ENCODE peak calls at places on chromosomes 3 and 15, in four cellular contexts. P is endothelial cell of umbilical vein, I is suprapubic skin, B is spleen. E is an unnamed sample. For H3K4me1, the result is how much of the 10 kb centered on the place peaks cover.

GRCh38 chr15:98866503-98866902 is 141.1 kb downstream of the PGPEP1L start:
- DNase-seq in P (peak), I (no peak), B (no peak), E (no peak)

GRCh38 chr3:59771760-59772159 is 721.9 kb upstream of the CFAP20DC start:
- DNase-seq in P (no peak), I (no peak), B (no peak), E (no peak)

GRCh38 chr3:194527726-194528125 is 40.9 kb upstream of the ATP13A3 start:
- DNase-seq in P (no peak), I (no peak), B (no peak), E (no peak)

GRCh38 chr3:5606884-5607472 is 419.5 kb downstream of the EDEM1 start:
- DNase-seq in P (no peak), I (no peak), B (no peak), E (no peak)

GRCh38 chr15:61598655-61599054 is 369.6 kb upstream of the RORA start:
- DNase-seq in P (no peak), I (no peak), B (no peak), E (no peak)

GRCh38 chr3:122681294-122682015 is 816 bp downstream of the PARP14 start:
- DNase-seq in P (peak), I (no peak), B (peak), E (no peak)

GRCh38 chr3:109023656-109024254 is 70.1 kb upstream of the GUCA1C start:
- DNase-seq in P (peak), I (no peak), B (no peak), E (no peak)

GRCh38 chr3:154889227-154889634 is 190.9 kb upstream of the MME start:
- DNase-seq in P (no peak), I (no peak), B (peak), E (no peak)

GRCh38 chr3:23333633-23334032 is 130.5 kb downstream of the UBE2E2 start:
- DNase-seq in P (no peak), I (no peak), B (no peak), E (no peak)

GRCh38 chr3:24684506-24685023 is 189.9 kb upstream of the THRB start:
- DNase-seq in P (no peak), I (no peak), B (no peak), E (no peak)

GRCh38 chr3:43366880-43367279 is 80.5 kb downstream of the SNRK start:
- DNase-seq in P (no peak), I (no peak), B (no peak), E (no peak)

GRCh38 chr15:33766329-33766728 is 202.0 kb upstream of the CHRM5 start:
- DNase-seq in P (no peak), I (no peak), B (no peak), E (no peak)

GRCh38 chr15:35374661-35375060 is 171.3 kb downstream of the DPH6 start:
- DNase-seq in P (no peak), I (no peak), B (no peak), E (no peak)

GRCh38 chr3:123027292-123028232 is at the start of gene SEMA5B:
- DNase-seq in P (peak), I (no peak), B (peak), E (no peak)

GRCh38 chr3:126941721-126942270 is 41.1 kb upstream of the PLXNA1 start:
- DNase-seq in P (no peak), I (no peak), B (peak), E (peak)

GRCh38 chr3:168467085-168467714 is 371.5 kb upstream of the GOLIM4 start:
- DNase-seq in P (peak), I (no peak), B (no peak), E (no peak)

GRCh38 chr3:6654670-6655069 is 206.2 kb upstream of the GRM7 start:
- DNase-seq in P (no peak), I (no peak), B (no peak), E (no peak)

GRCh38 chr3:16770021-16770420 is 114.7 kb upstream of the PLCL2 start:
- DNase-seq in P (no peak), I (no peak), B (no peak), E (no peak)

GRCh38 chr3:77203876-77204275 is 164.0 kb downstream of the ROBO2 start:
- DNase-seq in P (no peak), I (no peak), B (no peak), E (no peak)

GRCh38 chr3:106342386-106342785 is 473.6 kb upstream of the CBLB start:
- DNase-seq in P (no peak), I (no peak), B (no peak), E (no peak)

GRCh38 chr3:121651684-121652083 is 9.0 kb downstream of the HCLS1 start:
- DNase-seq in P (peak), I (no peak), B (no peak), E (no peak)

GRCh38 chr15:79172801-79173460 is 82.4 kb upstream of the RASGRF1 start:
- DNase-seq in P (no peak), I (peak), B (no peak), E (no peak)

GRCh38 chr15:85171736-85172135 is 190.1 kb downstream of the PDE8A start:
- DNase-seq in P (no peak), I (no peak), B (no peak), E (no peak)

GRCh38 chr15:85178366-85178765 is 196.7 kb downstream of the PDE8A start:
- DNase-seq in P (no peak), I (no peak), B (no peak), E (no peak)

GRCh38 chr15:85179700-85180099 is 198.0 kb downstream of the PDE8A start:
- DNase-seq in P (no peak), I (no peak), B (no peak), E (no peak)

GRCh38 chr15:85172846-85173490 is 191.3 kb downstream of the PDE8A start:
- DNase-seq in P (no peak), I (no peak), B (no peak), E (no peak)

GRCh38 chr15:85174521-85174920 is 192.9 kb downstream of the PDE8A start:
- DNase-seq in P (no peak), I (no peak), B (no peak), E (no peak)
- TF ChIP-seq POLR2A in P (no peak), I (no peak), B (no peak), E (no peak)

GRCh38 chr3:100041328-100041749 is 73.0 kb downstream of the FILIP1L start:
- DNase-seq in P (peak), I (no peak), B (no peak), E (no peak)

GRCh38 chr3:100042144-100042543 is 72.2 kb downstream of the FILIP1L start:
- DNase-seq in P (peak), I (no peak), B (no peak), E (no peak)

GRCh38 chr3:100043271-100043670 is 71.0 kb downstream of the FILIP1L start:
- DNase-seq in P (no peak), I (no peak), B (no peak), E (no peak)

GRCh38 chr3:100040846-100041245 is 73.5 kb downstream of the FILIP1L start:
- DNase-seq in P (no peak), I (no peak), B (no peak), E (no peak)

DNA sequence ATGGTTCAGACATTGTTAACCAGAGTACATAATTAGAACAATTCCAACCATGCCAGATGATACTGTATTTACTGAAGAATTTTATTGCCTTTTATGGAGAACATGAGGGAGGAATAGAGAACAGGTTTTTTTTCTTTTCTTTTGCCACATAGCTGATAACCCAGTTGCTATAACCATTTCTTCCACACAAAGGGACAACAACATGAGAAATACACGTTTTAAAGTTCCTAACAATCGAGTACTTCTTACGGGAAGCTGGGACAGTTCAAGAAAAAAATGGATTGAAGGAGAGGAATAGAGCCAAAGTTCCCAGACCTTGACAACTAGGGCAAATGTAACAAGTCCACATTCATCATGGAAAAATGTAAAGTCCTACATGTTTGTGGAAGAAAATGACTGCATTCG is 71.7 kb downstream of the FILIP1L start:
- DNase-seq in P (no peak), I (no peak), B (no peak), E (no peak)
- H3K4me1 ChIP-seq in P (half or more), I (half or more), B (half or more), E (half or more)

GRCh38 chr15:67520976-67521769 is at the start of gene C15orf61:
- DNase-seq in P (peak), I (peak), B (peak), E (peak)
- TF ChIP-seq POLR2AphosphoS5 in P (peak), I (peak), B (peak), E (peak)

DNA sequence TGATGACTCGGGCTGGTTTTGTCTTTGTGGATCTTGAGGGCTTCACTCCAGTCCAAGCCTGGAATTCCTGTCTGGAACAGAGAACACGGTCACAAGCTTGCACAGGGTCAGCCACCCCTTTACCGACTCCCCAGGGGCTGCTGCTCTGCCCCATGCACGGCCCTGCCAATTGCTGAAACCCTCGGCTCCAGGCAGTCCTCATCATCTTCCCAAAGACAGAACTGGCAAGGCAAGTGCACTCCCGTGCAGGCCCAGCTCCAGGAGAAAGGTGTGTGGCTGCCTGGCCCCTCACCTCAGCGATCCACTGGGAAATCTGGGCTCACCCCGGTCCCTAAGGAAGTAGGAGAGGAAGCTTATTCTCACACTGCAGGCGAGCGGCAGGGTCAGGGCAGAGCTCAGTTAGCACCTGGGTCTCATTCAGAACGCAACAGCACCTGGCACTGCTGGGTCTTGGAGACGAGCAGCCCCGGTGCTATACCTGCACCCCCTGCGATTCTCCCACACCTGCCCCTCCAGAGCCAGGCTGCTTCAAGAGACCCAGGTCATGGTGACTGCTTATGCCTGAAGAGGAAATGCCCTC is 7.2 kb downstream of the MAP6D1 start:
- DNase-seq in P (no peak), I (no peak), B (peak), E (no peak)
- TF ChIP-seq POLR2A in P (no peak), I (no peak), B (no peak), E (no peak)

DNA sequence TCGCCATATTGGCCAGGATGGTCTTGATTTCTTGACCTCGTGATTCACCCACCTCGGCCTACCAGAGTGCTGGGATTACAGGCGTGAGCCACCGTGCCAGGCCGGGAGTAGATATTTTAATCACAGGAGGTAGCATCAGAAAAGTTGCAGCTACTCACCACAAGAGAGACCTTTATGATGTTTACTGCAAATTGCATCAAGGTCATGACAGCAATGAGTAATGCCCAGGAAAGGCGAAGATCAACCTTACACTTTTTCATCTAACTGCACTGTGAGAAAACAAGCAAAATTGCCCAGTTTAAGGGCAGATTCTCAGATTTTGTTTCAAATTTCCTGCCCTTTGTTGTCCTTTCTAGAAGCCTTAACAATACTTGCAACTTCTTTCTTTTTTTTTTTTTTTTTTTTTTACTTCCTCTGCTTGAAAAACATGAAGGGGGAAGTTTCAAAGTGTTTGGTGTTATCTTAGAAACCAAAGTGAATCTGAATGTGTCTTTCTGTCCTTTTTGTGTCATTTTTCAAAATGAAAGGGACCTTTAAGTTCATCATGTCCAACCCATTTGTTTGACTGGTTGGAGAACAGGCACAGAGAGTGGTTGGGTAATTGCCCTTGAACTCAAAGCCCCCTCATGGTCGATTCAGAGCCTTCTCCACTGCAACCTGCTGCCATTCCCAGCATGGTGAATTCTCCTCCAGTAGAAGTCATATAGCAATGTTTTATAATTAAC is 25.0 kb downstream of the TGFBR2 start:
- DNase-seq in P (peak), I (no peak), B (no peak), E (no peak)
- H3K4me1 ChIP-seq in P (half or more), I (half or more), B (half or more), E (half or more)

GRCh38 chr15:44718180-44718926 is 7.0 kb downstream of the B2M start:
- DNase-seq in P (no peak), I (no peak), B (no peak), E (no peak)

GRCh38 chr15:44716983-44717602 is 5.8 kb downstream of the B2M start:
- DNase-seq in P (no peak), I (no peak), B (no peak), E (no peak)

GRCh38 chr15:44720460-44721185 is 9.3 kb downstream of the B2M start:
- DNase-seq in P (no peak), I (no peak), B (no peak), E (no peak)

GRCh38 chr15:44718927-44719292 is 7.6 kb downstream of the B2M start:
- DNase-seq in P (no peak), I (no peak), B (no peak), E (no peak)

DNA sequence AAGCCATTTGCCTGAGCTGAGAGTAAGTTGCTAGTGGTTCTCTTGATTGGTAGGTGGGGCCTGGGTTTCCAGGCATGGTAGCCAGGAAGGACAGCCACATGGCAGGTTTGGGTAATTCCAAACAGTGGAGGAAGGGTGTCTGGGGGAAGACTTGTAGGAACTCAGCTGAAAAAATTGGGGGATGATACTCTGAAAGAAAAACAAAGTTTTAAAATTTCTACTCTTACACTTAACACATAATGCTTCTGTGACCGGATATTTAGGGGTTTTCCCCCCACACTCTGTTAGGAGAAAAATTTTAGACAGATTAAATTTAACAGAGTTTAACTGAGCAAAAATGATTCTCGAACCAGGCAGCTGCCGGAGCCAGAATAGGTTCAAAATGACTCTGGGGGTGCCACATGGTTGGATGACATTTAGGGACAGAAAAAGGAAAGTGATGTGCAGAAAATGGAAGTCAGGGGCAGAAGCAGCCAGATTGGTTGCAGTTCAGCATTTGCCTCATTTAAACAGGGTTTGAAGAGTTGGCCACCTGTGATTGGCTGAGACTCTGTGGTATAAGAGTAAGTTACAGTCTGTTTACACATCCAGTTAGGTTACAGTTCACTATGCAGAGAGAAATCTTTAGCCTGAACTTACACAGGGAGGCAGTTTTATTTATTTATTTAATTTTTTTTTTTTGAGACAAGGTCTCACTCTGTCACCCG is 8.1 kb downstream of the B2M start:
- DNase-seq in P (no peak), I (no peak), B (no peak), E (no peak)
- TF ChIP-seq POLR2AphosphoS5 in P (peak), I (no peak), B (no peak), E (no peak)

DNA sequence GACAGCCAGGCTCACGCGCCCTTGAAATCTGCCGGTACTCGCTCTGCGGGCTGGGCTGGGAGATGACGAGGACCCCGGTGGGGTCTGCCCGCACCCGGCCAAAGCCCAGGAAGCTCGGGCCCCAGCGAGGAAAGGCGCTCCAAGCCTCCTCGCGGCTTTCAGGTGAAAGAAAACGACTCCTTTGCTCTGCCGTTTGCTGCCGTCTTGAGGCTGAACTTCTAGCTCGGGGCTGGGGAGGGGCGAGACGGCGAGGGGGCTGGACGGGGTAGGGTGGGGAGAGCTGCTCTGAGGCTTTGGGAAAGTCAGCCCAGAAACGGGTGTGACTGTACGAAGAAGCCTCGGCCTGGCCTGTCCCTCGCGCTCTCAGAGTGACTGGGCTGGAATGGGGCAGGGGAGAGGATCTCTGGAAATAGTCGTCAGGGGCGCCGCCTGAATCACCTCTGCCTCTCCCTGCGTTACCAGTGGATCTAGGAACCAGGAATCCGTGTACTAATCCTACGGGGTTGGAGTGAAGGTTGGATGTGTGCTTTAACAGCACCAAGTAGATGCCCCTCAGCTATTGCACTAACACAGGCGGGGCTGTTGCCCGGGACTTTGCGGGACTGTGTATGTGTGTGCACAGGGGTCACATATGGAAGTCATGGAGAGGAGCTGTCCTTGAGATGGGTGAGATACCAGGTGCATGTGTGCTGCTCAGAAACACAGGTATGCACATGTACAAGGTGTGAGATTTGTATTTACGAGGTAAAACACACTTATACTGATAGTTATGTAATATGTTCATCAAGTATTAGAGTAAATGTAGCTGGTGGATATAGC is 495 bp downstream of the FOXL2NB start:
- DNase-seq in P (no peak), I (peak), B (peak), E (no peak)
- TF ChIP-seq POLR2A in P (no peak), I (no peak), B (no peak), E (no peak)

DNA sequence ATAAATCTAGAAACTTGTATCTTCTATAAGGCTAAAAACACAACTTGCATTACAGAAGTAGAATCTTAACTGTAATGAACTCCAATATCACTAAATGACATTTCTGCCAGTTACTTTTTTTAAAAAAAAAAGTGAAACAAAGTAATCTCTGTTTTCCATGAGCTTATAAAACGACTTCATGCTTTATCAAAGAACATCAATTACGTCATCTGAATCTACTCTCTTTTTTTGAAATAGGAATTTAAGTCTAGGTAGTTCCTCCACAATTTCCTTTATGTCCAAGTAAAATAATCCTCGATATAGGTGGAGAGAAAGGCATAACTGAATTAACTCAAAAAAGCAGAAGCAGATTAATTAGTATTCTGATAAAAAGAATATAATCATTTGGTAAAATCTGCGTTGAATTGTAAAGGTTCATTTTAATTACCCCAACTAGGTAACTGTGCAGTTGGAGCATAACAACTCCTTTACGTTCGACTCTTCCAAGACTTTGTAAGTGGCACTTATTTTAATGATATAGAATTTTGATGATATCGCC is 1.4 kb downstream of the UACA start:
- DNase-seq in P (peak), I (no peak), B (no peak), E (no peak)
- H3K4me1 ChIP-seq in P (under half), I (under half), B (half or more), E (under half)

E was measured in sigmoid colon.